ENCODE peak calls at places on chromosomes 6 and 20, in nine cellular contexts. A is A549, Z is gastrocnemius medialis, U is thyroid gland, B is ovary, T is endothelial cell of umbilical vein, K is transverse colon, Q is HCT116, V is breast epithelium. W is an unnamed sample.

GRCh38 chr6:125995972-125996580 is 9.7 kb downstream of the TRMT11 start:
- DNase-seq in A (peak), Z (peak), U (peak), B (peak), T (peak), K (peak), Q (peak), V (peak), W (peak)

GRCh38 chr6:44116643-44117382 is 10.4 kb downstream of the MRPL14 start:
- DNase-seq in A (no peak), Z (no peak), U (no peak), B (no peak), T (peak), K (no peak), Q (no peak), V (no peak), W (no peak)

GRCh38 chr20:37972256-37973058 is 60.8 kb downstream of the TTI1 start:
- DNase-seq in A (no peak), Z (no peak), U (no peak), B (no peak), T (no peak), K (no peak), Q (no peak), V (no peak), W (peak)

GRCh38 chr20:44117296-44118184 is 69.4 kb downstream of the JPH2 start:
- DNase-seq in A (no peak), Z (no peak), U (no peak), B (no peak), T (no peak), K (no peak), Q (no peak), V (no peak), W (no peak)

GRCh38 chr6:44608175-44608574 is 220.7 kb downstream of the CDC5L start:
- DNase-seq in A (no peak), Z (no peak), U (no peak), B (no peak), T (no peak), K (no peak), Q (no peak), V (no peak), W (peak)

GRCh38 chr6:31829633-31830492 is 2.3 kb downstream of the HSPA1B start:
- DNase-seq in A (no peak), Z (no peak), U (peak), B (peak), T (peak), K (no peak), Q (no peak), V (no peak), W (no peak)

GRCh38 chr6:130412556-130413290 is 46.9 kb downstream of the TMEM200A start:
- DNase-seq in A (no peak), Z (no peak), U (no peak), B (no peak), T (no peak), K (no peak), Q (no peak), V (no peak), W (no peak)

GRCh38 chr6:135750081-135750480 is 101.4 kb upstream of the PDE7B start:
- DNase-seq in A (no peak), Z (no peak), U (no peak), B (no peak), T (peak), K (no peak), Q (no peak), V (no peak), W (no peak)

DNA sequence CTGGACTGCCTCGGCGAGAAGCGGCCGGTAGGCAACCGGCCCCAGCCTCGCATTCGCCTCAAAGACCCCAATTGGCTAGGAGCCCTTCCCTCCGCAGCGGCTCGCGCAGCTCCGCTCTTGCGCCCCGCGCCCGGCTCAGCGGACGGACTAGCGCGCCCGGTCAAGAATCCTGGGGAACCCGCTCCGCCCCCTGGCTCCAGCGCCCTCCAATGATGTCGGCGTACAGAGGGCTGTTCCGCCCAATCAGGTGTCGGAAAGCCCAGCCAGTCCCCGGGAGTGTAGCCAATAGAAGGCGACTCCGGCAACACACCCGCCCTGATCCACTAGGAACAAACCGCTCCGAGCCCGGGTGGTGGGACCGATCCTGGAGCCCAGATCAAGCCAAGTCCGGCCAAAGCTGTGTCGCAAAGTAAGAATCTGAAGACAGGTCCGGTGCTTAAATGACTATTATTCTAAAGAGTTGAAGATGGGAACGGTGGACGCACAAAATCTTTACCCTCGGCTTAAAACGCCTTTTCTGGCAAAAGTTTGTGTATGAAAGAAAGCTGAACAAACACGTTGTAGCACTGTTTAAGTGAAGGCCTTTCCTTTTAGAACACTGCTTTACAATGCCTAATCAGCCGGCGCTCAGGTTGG is 132.2 kb downstream of the OGFRL1 start:
- DNase-seq in A (peak), Z (peak), U (peak), B (peak), T (peak), K (peak), Q (no peak), V (peak), W (peak)
- TF ChIP-seq POLR2A in A (peak), Z (peak), U (peak), B (peak), T (peak), K (peak), Q (no peak), V (peak), W (no peak)

DNA sequence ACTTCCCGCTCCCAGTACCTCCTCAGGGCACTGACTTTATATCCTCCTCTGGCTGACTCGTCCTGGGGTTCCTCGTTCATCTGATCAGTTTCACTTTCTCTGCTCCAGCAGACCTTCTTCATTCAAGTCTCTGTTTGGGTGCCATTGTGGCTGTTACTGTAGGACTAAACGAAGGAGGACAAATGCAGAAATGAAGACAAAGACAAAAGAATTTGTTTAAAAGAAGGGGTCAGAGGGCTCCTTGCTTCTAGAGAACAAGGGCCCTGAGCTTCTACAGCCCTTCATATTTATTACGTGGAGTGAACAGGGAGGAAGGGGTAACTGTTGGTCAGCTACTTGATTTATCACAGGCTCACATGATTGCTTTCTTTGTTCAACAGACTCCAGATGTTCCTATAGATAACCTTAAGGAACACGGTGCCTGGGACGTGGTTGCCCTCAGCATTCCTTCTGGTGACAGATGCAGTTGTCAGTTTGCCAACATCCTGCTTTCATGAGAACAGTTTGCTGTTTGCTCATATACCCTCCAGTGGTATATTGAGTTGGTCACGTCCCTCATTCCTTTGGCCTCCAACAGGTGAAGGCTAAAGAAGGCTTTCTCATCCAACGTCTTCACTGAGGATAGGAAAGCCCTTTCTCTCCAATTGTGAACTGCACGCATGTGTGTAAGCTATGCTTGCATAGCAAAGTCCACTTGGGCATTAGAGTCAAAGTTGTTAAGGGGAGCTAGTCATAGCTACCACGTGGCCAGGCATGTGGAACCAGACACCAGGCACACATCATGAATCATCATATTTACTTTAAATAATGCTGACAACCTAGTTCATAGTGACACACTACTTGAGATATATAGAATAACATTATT is 69.1 kb upstream of the BTN3A2 start:
- DNase-seq in A (no peak), Z (peak), U (no peak), B (no peak), T (peak), K (peak), Q (peak), V (no peak), W (no peak)
- H3K4me3 ChIP-seq in A (no peak), Z (no peak), U (no peak), B (no peak), T (no peak), K (no peak), Q (no peak), V (peak), W (no peak)

GRCh38 chr20:36550797-36551299 is 9.5 kb downstream of the MYL9 start:
- DNase-seq in A (no peak), Z (no peak), U (no peak), B (peak), T (no peak), K (no peak), Q (no peak), V (no peak), W (no peak)
- TF ChIP-seq POLR2A in A (no peak), Z (no peak), U (no peak), B (no peak), T (no peak), K (peak), Q (no peak), V (no peak), W (no peak)

GRCh38 chr20:50013976-50014375 is 31.2 kb downstream of the SNAI1 start:
- DNase-seq in A (no peak), Z (no peak), U (no peak), B (no peak), T (no peak), K (no peak), Q (no peak), V (no peak), W (no peak)

GRCh38 chr20:50009521-50010454 is 27.0 kb downstream of the SNAI1 start:
- DNase-seq in A (no peak), Z (no peak), U (no peak), B (no peak), T (no peak), K (no peak), Q (no peak), V (no peak), W (no peak)

GRCh38 chr20:50015636-50015992 is 32.8 kb downstream of the SNAI1 start:
- DNase-seq in A (no peak), Z (no peak), U (no peak), B (no peak), T (no peak), K (no peak), Q (no peak), V (no peak), W (no peak)

GRCh38 chr20:50014570-50015562 is 32.1 kb downstream of the SNAI1 start:
- DNase-seq in A (no peak), Z (no peak), U (no peak), B (no peak), T (no peak), K (no peak), Q (no peak), V (no peak), W (no peak)

GRCh38 chr20:50012282-50013263 is 29.8 kb downstream of the SNAI1 start:
- DNase-seq in A (no peak), Z (no peak), U (no peak), B (no peak), T (no peak), K (peak), Q (no peak), V (no peak), W (no peak)
- H3K4me3 ChIP-seq in A (no peak), Z (no peak), U (no peak), B (no peak), T (no peak), K (no peak), Q (no peak), V (no peak), W (no peak)

GRCh38 chr6:158819213-158819976 is at the start of gene EZR:
- DNase-seq in A (peak), Z (peak), U (peak), B (peak), T (peak), K (peak), Q (peak), V (peak), W (peak)
- TF ChIP-seq POLR2A in A (peak), Z (peak), U (no peak), B (peak), T (no peak), K (peak), Q (peak), V (no peak), W (no peak)

DNA sequence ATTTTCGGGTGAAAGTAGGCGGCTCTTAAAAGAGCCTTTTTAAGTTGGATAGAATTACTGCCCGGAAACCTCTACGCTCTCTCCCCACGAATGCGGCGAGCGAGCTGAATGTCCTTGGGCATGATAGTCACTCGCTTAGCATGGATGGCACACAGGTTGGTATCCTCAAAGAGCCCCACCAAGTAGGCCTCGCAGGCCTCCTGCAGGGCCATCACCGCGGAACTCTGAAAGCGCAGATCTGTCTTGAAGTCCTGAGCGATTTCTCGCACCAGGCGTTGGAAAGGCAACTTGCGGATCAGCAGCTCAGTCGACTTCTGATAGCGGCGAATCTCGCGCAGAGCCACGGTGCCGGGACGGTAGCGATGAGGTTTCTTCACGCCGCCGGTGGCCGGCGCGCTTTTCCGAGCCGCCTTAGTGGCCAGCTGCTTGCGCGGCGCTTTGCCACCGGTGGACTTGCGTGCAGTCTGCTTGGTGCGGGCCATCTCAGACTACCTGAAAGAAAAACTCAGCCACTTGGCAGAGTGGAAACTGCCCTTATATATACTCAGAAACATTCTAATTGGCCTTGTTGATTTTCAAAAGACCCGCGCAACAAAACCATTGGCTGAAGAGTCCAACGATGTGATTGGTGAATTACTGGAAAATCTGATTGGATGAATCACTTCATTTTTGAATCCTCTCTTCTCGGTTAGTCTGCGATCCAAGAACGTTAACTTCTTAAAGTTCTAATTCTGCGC is 93.9 kb upstream of the BTN3A2 start:
- DNase-seq in A (no peak), Z (no peak), U (peak), B (peak), T (peak), K (peak), Q (no peak), V (no peak), W (peak)
- H3K4me3 ChIP-seq in A (no peak), Z (peak), U (no peak), B (peak), T (peak), K (no peak), Q (no peak), V (peak), W (no peak)

GRCh38 chr6:5671162-5671561 is 335.6 kb downstream of the NRN1 start:
- DNase-seq in A (no peak), Z (no peak), U (no peak), B (no peak), T (no peak), K (no peak), Q (no peak), V (no peak), W (peak)
- TF ChIP-seq POLR2A in A (no peak), Z (no peak), U (no peak), B (no peak), T (no peak), K (no peak), Q (no peak), V (no peak), W (no peak)

GRCh38 chr6:121934461-121934860 is 465.0 kb upstream of the HSF2 start:
- DNase-seq in A (no peak), Z (no peak), U (no peak), B (no peak), T (no peak), K (no peak), Q (no peak), V (no peak), W (no peak)

GRCh38 chr6:121932071-121933009 is 467.1 kb upstream of the HSF2 start:
- DNase-seq in A (no peak), Z (peak), U (peak), B (no peak), T (peak), K (no peak), Q (peak), V (no peak), W (peak)
- H3K4me3 ChIP-seq in A (no peak), Z (no peak), U (no peak), B (no peak), T (no peak), K (no peak), Q (no peak), V (no peak), W (no peak)